ENCODE peak calls at places on chromosomes 13 and 19, in four cellular contexts. G is mucosa of descending colon, T is cardiac muscle cell, W is neural progenitor cell. Q is an unnamed sample.
A peak's percentile ranks its signal among the peaks of the same experiment; 100 is the strongest.

GRCh38 chr19:29048873-29049272 is 164.1 kb downstream of the UQCRFS1 start:
- DNase-seq in G (no peak), T (no peak), W (no peak), Q (no peak)

GRCh38 chr13:100665403-100665802 is 9.2 kb downstream of the TMTC4 start:
- DNase-seq in G (no peak), T (no peak), W (no peak), Q (no peak)

GRCh38 chr19:4019578-4019977 is 12.0 kb downstream of the PIAS4 start:
- DNase-seq in G (no peak), T (no peak), W (no peak), Q (no peak)

GRCh38 chr13:106997696-106998095 is 429.8 kb upstream of the ARGLU1 start:
- DNase-seq in G (no peak), T (no peak), W (no peak), Q (no peak)

GRCh38 chr19:10730932-10731331 is 13.1 kb downstream of the DNM2 start:
- DNase-seq in G (no peak), T (no peak), W (no peak), Q (no peak)

GRCh38 chr19:45059258-45059965 is 16.9 kb downstream of the ZNF296 start:
- DNase-seq in G (peak; percentile 94), T (peak; percentile 87), W (peak; percentile 88), Q (no peak)

GRCh38 chr19:35045667-35046300 is 4.3 kb downstream of the HPN start:
- DNase-seq in G (no peak), T (peak; percentile 42), W (peak; percentile 55), Q (no peak)

GRCh38 chr13:25688524-25688923 is 316.8 kb downstream of the ATP8A2 start:
- DNase-seq in G (peak; percentile 5), T (no peak), W (no peak), Q (no peak)

GRCh38 chr19:45442927-45443461 is 19.3 kb upstream of the ERCC1 start:
- DNase-seq in G (peak; percentile 61), T (peak; percentile 48), W (peak; percentile 55), Q (no peak)

GRCh38 chr13:45310341-45311138 is 30.4 kb downstream of the TPT1 start:
- DNase-seq in G (no peak), T (no peak), W (no peak), Q (no peak)

GRCh38 chr13:111402441-111402840 is 82.0 kb downstream of the TEX29 start:
- DNase-seq in G (no peak), T (no peak), W (no peak), Q (no peak)

GRCh38 chr13:35810286-35810685 is 320.9 kb downstream of the DCLK1 start:
- DNase-seq in G (no peak), T (no peak), W (no peak), Q (no peak)

GRCh38 chr19:38721496-38721895 is 22.8 kb downstream of the CAPN12 start:
- DNase-seq in G (no peak), T (no peak), W (no peak), Q (no peak)

GRCh38 chr13:51675385-51675784 is 91.1 kb downstream of the WDFY2 start:
- DNase-seq in G (no peak), T (no peak), W (no peak), Q (no peak)

GRCh38 chr19:32976223-32976805 is 4.3 kb downstream of the FAAP24 start:
- DNase-seq in G (peak; percentile 93), T (peak; percentile 80), W (peak; percentile 43), Q (no peak)

GRCh38 chr13:51425410-51426042 is 27.3 kb downstream of the INTS6 start:
- DNase-seq in G (no peak), T (peak; percentile 67), W (no peak), Q (no peak)

GRCh38 chr13:49499889-49500660 is 4.3 kb downstream of the PHF11 start:
- DNase-seq in G (no peak), T (peak; percentile 69), W (no peak), Q (no peak)

GRCh38 chr19:38713227-38713649 is 31.0 kb downstream of the CAPN12 start:
- DNase-seq in G (no peak), T (no peak), W (no peak), Q (no peak)

GRCh38 chr13:113327391-113327765 is 30.3 kb downstream of the LAMP1 start:
- DNase-seq in G (no peak), T (no peak), W (no peak), Q (no peak)
- H3K4me1 ChIP-seq in G (no peaks in the 10 kb centered on the region), T (no peaks in the 10 kb centered on the region), W (no peaks in the 10 kb centered on the region), Q (peaks cover 8% of the 10 kb centered on the region)

GRCh38 chr13:76223565-76223964 is 587.4 kb downstream of the LMO7 start:
- DNase-seq in G (no peak), T (peak; percentile 5), W (peak; percentile 21), Q (no peak)
- TF ChIP-seq CTCF in G (no peak), T (peak; percentile 21), W (peak; percentile 44), Q (no peak)

DNA sequence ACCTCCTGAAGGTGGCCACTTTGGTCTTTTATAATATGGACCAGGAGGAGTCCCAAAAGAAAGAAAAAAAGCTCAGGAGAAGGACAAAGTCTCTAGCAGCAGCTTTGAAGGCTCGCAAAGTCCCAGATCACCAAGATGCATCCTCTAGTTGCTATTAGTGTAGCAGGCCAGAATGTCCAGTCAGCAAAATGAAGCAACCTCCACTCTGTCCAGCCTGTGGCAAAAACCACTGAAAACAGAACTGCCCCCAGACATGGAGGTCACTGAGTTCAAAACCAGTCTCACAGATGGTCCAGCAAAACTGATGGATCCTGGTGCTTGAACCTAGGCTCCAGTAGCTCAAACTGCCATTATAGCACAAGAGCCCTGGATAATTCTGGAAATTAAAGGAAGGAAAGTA is 10.4 kb downstream of the LILRB4 start:
- DNase-seq in G (peak; percentile 7), T (no peak), W (no peak), Q (no peak)
- H3K9me3 ChIP-seq in G (no peaks in the 10 kb centered on the region), T (no peaks in the 10 kb centered on the region), W (peaks cover 9% of the 10 kb centered on the region), Q (no peaks in the 10 kb centered on the region)

GRCh38 chr19:5959260-5960004 is 18.5 kb downstream of the RANBP3 start:
- DNase-seq in G (no peak), T (no peak), W (no peak), Q (no peak)
- H3K4me1 ChIP-seq in G (peaks cover 68% of the 10 kb centered on the region), T (peaks cover 74% of the 10 kb centered on the region), W (peaks cover 32% of the 10 kb centered on the region), Q (peaks cover 7% of the 10 kb centered on the region)

DNA sequence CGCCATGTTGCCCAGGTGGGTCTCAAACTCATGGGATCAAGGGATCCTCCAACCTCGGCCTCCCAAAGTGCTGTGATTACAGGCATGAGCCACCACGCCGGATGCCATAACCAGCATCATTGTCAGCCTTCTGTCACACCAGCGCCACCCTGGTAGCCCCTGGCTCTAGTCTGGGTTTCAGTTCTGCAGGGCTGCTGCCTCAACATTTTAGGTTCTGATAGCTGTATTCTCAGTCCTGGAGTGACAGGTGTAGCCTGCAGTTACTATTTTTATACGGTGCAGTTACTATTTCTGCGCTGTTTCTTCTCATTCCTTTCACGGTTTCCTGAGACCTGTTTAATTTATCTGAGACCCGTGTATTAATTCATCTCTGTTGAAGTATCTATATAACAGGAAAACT is 57.1 kb downstream of the TRPM4 start:
- DNase-seq in G (no peak), T (no peak), W (no peak), Q (no peak)
- TF ChIP-seq CTCF in G (no peak), T (no peak), W (no peak), Q (no peak)

GRCh38 chr19:46555684-46556083 is 45.4 kb upstream of the CALM3 start:
- DNase-seq in G (no peak), T (no peak), W (no peak), Q (no peak)

GRCh38 chr19:46550684-46551083 is 50.4 kb upstream of the CALM3 start:
- DNase-seq in G (no peak), T (no peak), W (no peak), Q (no peak)

GRCh38 chr19:46546194-46546896 is 50.7 kb upstream of the PNMA8B start:
- DNase-seq in G (peak; percentile 63), T (no peak), W (peak; percentile 51), Q (no peak)

DNA sequence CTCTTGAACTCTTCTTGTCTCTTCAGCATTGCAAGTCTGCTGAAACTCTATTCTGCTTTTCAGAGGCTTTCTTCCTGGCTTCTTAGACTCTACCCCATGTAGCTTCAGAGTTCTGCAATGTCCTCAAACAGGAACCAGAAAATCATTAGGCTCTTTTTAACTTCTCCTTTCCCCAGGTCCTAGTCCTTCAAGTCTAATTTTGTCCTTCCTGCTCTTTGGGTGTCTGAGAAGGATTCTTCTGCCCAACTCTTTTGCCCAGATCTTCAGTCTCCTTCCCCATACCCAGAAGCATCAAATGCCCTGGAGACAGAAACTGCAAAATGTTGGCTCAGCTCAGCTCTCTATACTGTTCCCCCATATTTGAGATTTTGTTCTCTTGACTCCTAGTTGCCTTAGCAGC is 50.0 kb upstream of the CALM3 start:
- DNase-seq in G (no peak), T (no peak), W (no peak), Q (no peak)
- H3K9me3 ChIP-seq in G (peaks cover 6% of the 10 kb centered on the region), T (no peaks in the 10 kb centered on the region), W (peaks cover 8% of the 10 kb centered on the region), Q (peaks cover 6% of the 10 kb centered on the region)

GRCh38 chr19:53868892-53869804 is 1.5 kb downstream of the MYADM start:
- DNase-seq in G (peak; percentile 93), T (peak; percentile 98), W (peak; percentile 92), Q (peak; percentile 86)

GRCh38 chr19:53868091-53868891 is 608 bp downstream of the MYADM start:
- DNase-seq in G (peak; percentile 57), T (peak; percentile 81), W (peak; percentile 73), Q (peak; percentile 80)

GRCh38 chr19:53872762-53873161 is 5.1 kb downstream of the MYADM start:
- DNase-seq in G (no peak), T (no peak), W (no peak), Q (no peak)

GRCh38 chr19:53871448-53871847 is 3.8 kb downstream of the MYADM start:
- DNase-seq in G (no peak), T (no peak), W (no peak), Q (no peak)

GRCh38 chr19:53870485-53870844 is 2.8 kb downstream of the MYADM start:
- DNase-seq in G (peak; percentile 69), T (no peak), W (peak; percentile 63), Q (no peak)
- H3K4me1 ChIP-seq in G (peaks cover 27% of the 10 kb centered on the region), T (no peaks in the 10 kb centered on the region), W (peaks cover 8% of the 10 kb centered on the region), Q (peaks cover 4% of the 10 kb centered on the region)

GRCh38 chr19:14113762-14114414 is 3.7 kb downstream of the PRKACA start:
- DNase-seq in G (peak; percentile 60), T (no peak), W (no peak), Q (no peak)
- TF ChIP-seq CTCF in G (no peak), T (peak; percentile 35), W (peak; percentile 24), Q (no peak)

GRCh38 chr19:58129284-58129683 is 21.3 kb downstream of the ZNF329 start:
- DNase-seq in G (no peak), T (no peak), W (no peak), Q (no peak)

GRCh38 chr19:58134244-58134643 is 16.3 kb downstream of the ZNF329 start:
- DNase-seq in G (no peak), T (no peak), W (no peak), Q (no peak)
- H3K9me3 ChIP-seq in G (peaks cover 100% of the 10 kb centered on the region), T (peaks cover 7% of the 10 kb centered on the region), W (peaks cover 73% of the 10 kb centered on the region), Q (peaks cover 23% of the 10 kb centered on the region)

Q was measured in RWPE2.